ENCODE peak calls at places on chromosomes 12 and 14, in ten cellular contexts. T is cardiac muscle cell; Q is breast epithelium; S is SK-N-MC; Z is heart right ventricle; C is heart left ventricle; O is thoracic aorta; M is CD8-positive, alpha-beta memory T cell; Y is foreskin keratinocyte; W is HCT116. A is an unnamed sample.

GRCh38 chr14:65137648-65138317 is 35.5 kb upstream of the MAX start:
- DNase-seq in Y (peak), T (peak), Z (no peak), O (no peak), Q (peak), W (no peak), C (peak), S (no peak), M (no peak), A (no peak)

GRCh38 chr14:87967496-87967895 is 25.5 kb downstream of the GALC start:
- DNase-seq in Z (no peak), Q (no peak), T (no peak), M (no peak), W (no peak), Y (no peak), C (no peak), O (no peak), S (no peak), A (no peak)

GRCh38 chr12:70176290-70176689 is 66.9 kb upstream of the CNOT2 start:
- DNase-seq in Y (no peak), Q (no peak), O (no peak), S (no peak), M (no peak), W (no peak), T (no peak), C (no peak), Z (no peak), A (no peak)

GRCh38 chr14:23930742-23931141 is 22.8 kb upstream of the DHRS4 start:
- DNase-seq in T (peak), M (no peak), W (no peak), S (no peak), Q (no peak), Z (no peak), Y (no peak), O (no peak), C (no peak), A (no peak)

GRCh38 chr12:127398026-127398715 is 868.8 kb upstream of the TMEM132C start:
- DNase-seq in M (no peak), Q (no peak), O (no peak), C (no peak), Y (no peak), W (no peak), T (no peak), Z (no peak), S (no peak), A (no peak)

GRCh38 chr12:48861111-48861510 is 4.6 kb downstream of the RND1 start:
- DNase-seq in M (no peak), T (no peak), Z (no peak), C (no peak), Q (no peak), W (no peak), Y (no peak), O (no peak), S (no peak), A (no peak)

GRCh38 chr14:69133206-69134125 is 19.5 kb downstream of the DCAF5 start:
- DNase-seq in W (no peak), O (no peak), Y (no peak), Q (no peak), M (no peak), C (no peak), T (peak), S (no peak), Z (no peak), A (no peak)

GRCh38 chr12:14454098-14454907 is 88.8 kb downstream of the ATF7IP start:
- DNase-seq in Z (no peak), T (peak), M (peak), C (no peak), Q (no peak), S (peak), O (no peak), Y (peak), W (peak), A (no peak)

GRCh38 chr14:68146812-68147211 is 327.2 kb downstream of the RAD51B start:
- DNase-seq in S (no peak), C (no peak), M (no peak), Y (peak), T (peak), Z (no peak), W (peak), Q (peak), O (no peak), A (peak)

GRCh38 chr12:52370906-52371608 is 3.8 kb upstream of the KRT85 start:
- DNase-seq in Q (peak), Y (no peak), S (no peak), M (no peak), O (peak), T (peak), W (no peak), Z (no peak), C (no peak), A (peak)

GRCh38 chr12:6662906-6663742 is at the start of gene ING4:
- DNase-seq in C (peak), S (peak), T (peak), Q (peak), Y (peak), W (peak), O (peak), Z (peak), M (peak), A (peak)

GRCh38 chr14:91070572-91070971 is 10.1 kb upstream of the RPS6KA5 start:
- DNase-seq in Z (no peak), O (no peak), T (no peak), W (no peak), M (no peak), C (no peak), S (no peak), Q (no peak), Y (no peak), A (no peak)

GRCh38 chr12:48826209-48826855 is 8.0 kb downstream of the CACNB3 start:
- DNase-seq in O (no peak), Z (no peak), M (no peak), Q (no peak), T (no peak), Y (peak), W (no peak), C (no peak), S (no peak), A (no peak)

GRCh38 chr14:38203929-38204716 is 3.6 kb upstream of the SSTR1 start:
- DNase-seq in W (no peak), S (no peak), Y (no peak), M (no peak), O (no peak), C (no peak), T (no peak), Q (no peak), Z (no peak), A (no peak)

GRCh38 chr12:123966596-123966995 is 6.0 kb downstream of the CCDC92 start:
- DNase-seq in S (no peak), W (no peak), M (no peak), Q (no peak), T (peak), O (no peak), Y (no peak), Z (no peak), C (no peak), A (no peak)

GRCh38 chr14:58805605-58806358 is 168.0 kb downstream of the DACT1 start:
- DNase-seq in O (no peak), T (peak), S (peak), M (no peak), Z (no peak), Y (no peak), W (no peak), C (no peak), Q (no peak), A (no peak)

GRCh38 chr14:89304972-89305703 is 111.9 kb downstream of the FOXN3 start:
- DNase-seq in Y (no peak), W (no peak), Q (no peak), C (no peak), T (peak), M (no peak), O (no peak), S (peak), Z (no peak), A (no peak)

GRCh38 chr12:42756841-42757661 is 167.5 kb upstream of the PRICKLE1 start:
- DNase-seq in C (no peak), Y (peak), O (no peak), T (peak), Z (no peak), S (no peak), W (peak), Q (peak), M (no peak), A (no peak)

GRCh38 chr14:78612666-78613065 is 442.5 kb downstream of the NRXN3 start:
- DNase-seq in W (no peak), T (no peak), Y (no peak), M (no peak), Q (no peak), S (no peak), Z (no peak), O (no peak), C (no peak), A (no peak)

GRCh38 chr14:99187858-99188257 is 84.1 kb downstream of the BCL11B start:
- DNase-seq in S (no peak), C (no peak), M (no peak), T (no peak), Q (no peak), W (no peak), Z (no peak), Y (no peak), O (no peak), A (no peak)

GRCh38 chr14:92105845-92106094 is 612 bp downstream of the ATXN3 start:
- DNase-seq in T (no peak), C (peak), Y (peak), Q (peak), S (no peak), M (no peak), O (no peak), W (no peak), Z (peak), A (peak)

GRCh38 chr12:49190317-49190716 is 1.4 kb upstream of the TUBA1A start:
- DNase-seq in C (no peak), M (no peak), O (no peak), Y (no peak), Z (no peak), S (no peak), W (no peak), T (no peak), Q (no peak), A (no peak)

GRCh38 chr14:23195552-23196101 is 12.2 kb upstream of the SLC7A8 start:
- DNase-seq in T (no peak), C (no peak), Z (no peak), Q (no peak), Y (no peak), M (no peak), O (no peak), W (no peak), S (no peak), A (no peak)

GRCh38 chr14:75334191-75335051 is 55.8 kb downstream of the FOS start:
- DNase-seq in W (no peak), M (peak), Z (peak), O (no peak), Q (no peak), T (peak), Y (no peak), C (peak), S (no peak), A (peak)

GRCh38 chr14:62462996-62463395 is 582.3 kb downstream of the KCNH5 start:
- DNase-seq in W (no peak), S (no peak), T (no peak), C (no peak), M (no peak), Z (no peak), Y (no peak), Q (no peak), O (no peak), A (no peak)

GRCh38 chr12:62078020-62078419 is 182.2 kb upstream of the USP15 start:
- DNase-seq in Q (no peak), O (no peak), T (no peak), C (no peak), S (no peak), W (no peak), M (no peak), Y (no peak), Z (no peak), A (no peak)

GRCh38 chr12:10235761-10236631 is 23.3 kb downstream of the GABARAPL1 start:
- DNase-seq in M (peak), Q (no peak), O (no peak), Z (no peak), C (no peak), Y (no peak), T (peak), S (no peak), W (peak), A (no peak)

GRCh38 chr12:124620606-124621295 is 53.3 kb upstream of the NCOR2 start:
- DNase-seq in C (no peak), Y (peak), T (peak), M (no peak), S (no peak), W (no peak), O (no peak), Z (no peak), Q (no peak), A (no peak)

GRCh38 chr14:104927432-104927816 is 2.7 kb downstream of the PLD4 start:
- DNase-seq in M (no peak), T (no peak), C (no peak), Z (no peak), W (no peak), Y (no peak), S (no peak), O (no peak), Q (no peak), A (no peak)

GRCh38 chr12:31590730-31591307 is at the start of gene DENND5B:
- DNase-seq in C (peak), T (peak), Y (no peak), Q (peak), W (no peak), M (peak), Z (peak), S (no peak), O (no peak), A (peak)

GRCh38 chr12:45286621-45287020 is 70.7 kb downstream of the ANO6 start:
- DNase-seq in M (no peak), O (no peak), W (no peak), Q (no peak), Z (no peak), Y (no peak), T (no peak), S (no peak), C (no peak), A (no peak)

GRCh38 chr14:49975286-49975685 is 82.4 kb downstream of the ARF6 start:
- DNase-seq in Z (no peak), C (no peak), S (no peak), W (peak), Y (peak), O (no peak), Q (no peak), T (peak), M (no peak), A (no peak)
- H3K27ac ChIP-seq in Z (peak), C (peak), S (no peak), W (peak), Y (no peak), O (peak), Q (peak), T (no peak), M (no peak), A (peak)

GRCh38 chr14:81068384-81068783 is 113.0 kb downstream of the TSHR start:
- DNase-seq in W (no peak), Q (no peak), S (no peak), O (no peak), Y (no peak), T (no peak), C (no peak), Z (no peak), M (no peak), A (no peak)
- H3K27ac ChIP-seq in W (no peak), Q (no peak), S (no peak), O (no peak), Y (no peak), T (no peak), C (no peak), Z (no peak), M (no peak), A (no peak)

DNA sequence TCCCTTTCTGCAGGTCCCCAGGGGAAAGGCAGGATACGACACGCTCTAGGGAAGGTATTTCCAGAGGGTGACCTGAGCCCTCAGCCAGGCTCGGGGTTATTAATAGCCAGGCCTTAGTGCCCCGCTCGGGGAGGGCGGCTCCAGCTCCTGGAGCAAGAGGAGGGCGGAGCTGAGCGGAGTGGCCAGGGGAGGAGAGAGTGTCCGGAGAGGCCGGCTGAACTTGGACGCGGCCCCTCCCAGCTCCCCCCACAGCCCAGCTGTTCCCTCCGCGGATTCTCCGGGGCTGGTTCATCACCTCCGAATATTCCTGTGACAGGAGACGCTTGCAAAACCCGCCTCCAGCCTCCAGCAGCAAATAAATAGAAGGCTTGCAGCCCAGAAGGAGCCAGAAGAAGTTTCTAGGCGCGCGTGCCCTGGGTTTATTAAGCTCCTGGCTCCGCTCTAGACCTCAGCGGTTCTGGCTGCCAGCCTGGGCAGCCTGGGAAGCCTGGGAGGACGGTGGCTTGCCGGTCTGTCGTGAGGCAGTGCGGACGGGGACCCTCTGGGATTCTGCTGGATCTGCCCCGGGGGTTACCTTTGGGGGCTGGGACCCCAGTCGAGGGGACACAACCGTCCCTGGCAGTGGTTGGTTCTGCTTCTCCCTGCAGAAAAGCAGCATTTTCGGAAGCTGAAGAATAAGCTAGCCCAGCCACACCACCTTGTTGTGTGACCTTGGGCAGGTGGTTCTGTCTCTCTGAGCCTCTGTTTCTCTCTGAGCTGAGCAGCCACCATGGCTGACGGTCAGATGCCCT is at the start of gene HSPB8:
- DNase-seq in Y (peak), Q (peak), W (peak), O (peak), C (peak), S (no peak), Z (peak), T (peak), M (no peak), A (peak)
- H3K27ac ChIP-seq in Y (no peak), Q (peak), W (peak), O (peak), C (peak), S (peak), Z (peak), T (peak), M (no peak), A (peak)

GRCh38 chr12:56034586-56035332 is 7.0 kb upstream of the RPS26 start:
- DNase-seq in Z (no peak), O (no peak), C (no peak), S (no peak), W (no peak), Y (no peak), M (peak), Q (no peak), T (no peak), A (no peak)

GRCh38 chr12:56040963-56041578 is 647 bp upstream of the RPS26 start:
- DNase-seq in Y (no peak), Q (no peak), W (no peak), Z (no peak), M (no peak), S (no peak), O (no peak), T (no peak), C (no peak), A (no peak)

GRCh38 chr12:56040151-56040550 is 1.6 kb upstream of the RPS26 start:
- DNase-seq in W (no peak), Q (no peak), Z (no peak), S (no peak), M (no peak), T (no peak), O (no peak), C (no peak), Y (no peak), A (no peak)

GRCh38 chr12:56038022-56038665 is 3.6 kb upstream of the RPS26 start:
- DNase-seq in S (no peak), O (no peak), C (no peak), M (no peak), Q (no peak), Z (no peak), Y (no peak), W (no peak), T (no peak), A (no peak)

GRCh38 chr12:56037161-56037560 is 4.6 kb upstream of the RPS26 start:
- DNase-seq in S (no peak), Q (no peak), Z (no peak), M (no peak), W (no peak), C (no peak), T (no peak), Y (no peak), O (no peak), A (no peak)
- H3K27ac ChIP-seq in S (peak), Q (no peak), Z (no peak), M (peak), W (no peak), C (no peak), T (peak), Y (no peak), O (no peak), A (no peak)

DNA sequence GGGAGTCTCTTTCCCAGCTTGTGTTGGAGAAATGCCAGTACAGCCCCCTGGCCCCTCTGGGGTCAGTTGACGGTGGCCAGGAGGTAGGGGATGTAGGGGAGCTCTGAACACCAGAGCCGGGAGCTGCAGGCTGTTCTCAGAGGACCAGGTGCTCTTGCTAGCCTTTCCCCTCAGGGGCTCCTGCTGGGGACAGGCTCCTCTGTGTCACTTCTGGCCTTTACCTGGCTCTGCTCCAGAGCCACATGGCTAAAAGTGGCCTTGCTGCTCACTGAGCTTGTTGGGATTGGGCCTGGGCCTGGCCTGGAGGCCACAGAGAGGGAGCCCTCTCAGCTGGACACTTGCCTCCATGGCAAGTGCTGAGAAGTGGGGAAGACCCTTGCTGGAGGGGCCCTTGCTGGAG is 50.8 kb upstream of the BCL7A start:
- DNase-seq in Q (no peak), C (peak), Z (peak), S (no peak), T (no peak), O (no peak), W (no peak), M (no peak), Y (no peak), A (no peak)
- H3K27ac ChIP-seq in Q (no peak), C (no peak), Z (peak), S (no peak), T (peak), O (no peak), W (no peak), M (no peak), Y (no peak), A (no peak)

GRCh38 chr12:12010277-12011031 is 60.3 kb upstream of the BCL2L14 start:
- DNase-seq in O (no peak), Q (peak), Y (no peak), W (no peak), M (peak), C (peak), S (no peak), T (peak), Z (peak), A (peak)
- H3K27ac ChIP-seq in O (no peak), Q (peak), Y (no peak), W (no peak), M (peak), C (no peak), S (no peak), T (no peak), Z (peak), A (peak)